ENCODE peak calls at places on chromosomes 6 and 20, in six cellular contexts. One of them, this sample, is unnamed.

GRCh38 chr20:37803476-37804307 is 99.2 kb upstream of the VSTM2L start:
- DNase-seq in HL-60: no peak
- DNase-seq in brain microvascular endothelial cell: no peak
- DNase-seq in activated T-cell treated with anti-CD3 and anti-CD28 coated beads for 1 hour: no peak
- DNase-seq in cerebellum: no peak
- DNase-seq in AG09309: no peak
- DNase-seq in this sample: peak

GRCh38 chr20:2086177-2086979 is 15.2 kb upstream of the STK35 start:
- DNase-seq in activated T-cell treated with anti-CD3 and anti-CD28 coated beads for 1 hour: no peak
- DNase-seq in cerebellum: no peak
- DNase-seq in HL-60: no peak
- DNase-seq in AG09309: no peak
- DNase-seq in brain microvascular endothelial cell: no peak
- DNase-seq in this sample: no peak

GRCh38 chr6:41013473-41014153 is 25.4 kb downstream of the UNC5CL start:
- DNase-seq in cerebellum: peak
- DNase-seq in AG09309: no peak
- DNase-seq in HL-60: no peak
- DNase-seq in brain microvascular endothelial cell: no peak
- DNase-seq in activated T-cell treated with anti-CD3 and anti-CD28 coated beads for 1 hour: no peak
- DNase-seq in this sample: no peak

GRCh38 chr6:38805682-38806081 is 90.6 kb downstream of the DNAH8 start:
- DNase-seq in brain microvascular endothelial cell: no peak
- DNase-seq in HL-60: no peak
- DNase-seq in activated T-cell treated with anti-CD3 and anti-CD28 coated beads for 1 hour: no peak
- DNase-seq in cerebellum: no peak
- DNase-seq in AG09309: no peak
- DNase-seq in this sample: no peak

GRCh38 chr6:28635547-28636158 is 110.0 kb downstream of the GPX5 start:
- DNase-seq in activated T-cell treated with anti-CD3 and anti-CD28 coated beads for 1 hour: no peak
- DNase-seq in HL-60: no peak
- DNase-seq in cerebellum: peak
- DNase-seq in brain microvascular endothelial cell: no peak
- DNase-seq in AG09309: no peak
- DNase-seq in this sample: no peak

GRCh38 chr20:63560333-63560805 is 6.4 kb downstream of the FNDC11 start:
- DNase-seq in brain microvascular endothelial cell: no peak
- DNase-seq in activated T-cell treated with anti-CD3 and anti-CD28 coated beads for 1 hour: no peak
- DNase-seq in AG09309: no peak
- DNase-seq in HL-60: no peak
- DNase-seq in cerebellum: no peak
- DNase-seq in this sample: no peak

GRCh38 chr6:15779726-15780125 is 116.9 kb upstream of the DTNBP1 start:
- DNase-seq in AG09309: no peak
- DNase-seq in HL-60: no peak
- DNase-seq in cerebellum: no peak
- DNase-seq in brain microvascular endothelial cell: no peak
- DNase-seq in activated T-cell treated with anti-CD3 and anti-CD28 coated beads for 1 hour: no peak
- DNase-seq in this sample: no peak

GRCh38 chr6:159691133-159691962 is 1.7 kb downstream of the SOD2 start:
- DNase-seq in AG09309: peak
- DNase-seq in cerebellum: peak
- DNase-seq in HL-60: peak
- DNase-seq in activated T-cell treated with anti-CD3 and anti-CD28 coated beads for 1 hour: no peak
- DNase-seq in brain microvascular endothelial cell: peak
- DNase-seq in this sample: peak

GRCh38 chr20:16544949-16545348 is 28.3 kb downstream of the KIF16B start:
- DNase-seq in cerebellum: no peak
- DNase-seq in brain microvascular endothelial cell: no peak
- DNase-seq in activated T-cell treated with anti-CD3 and anti-CD28 coated beads for 1 hour: no peak
- DNase-seq in AG09309: no peak
- DNase-seq in HL-60: no peak
- DNase-seq in this sample: no peak

GRCh38 chr20:1633535-1633934 is 13.7 kb upstream of the SIRPB1 start:
- DNase-seq in brain microvascular endothelial cell: no peak
- DNase-seq in AG09309: no peak
- DNase-seq in activated T-cell treated with anti-CD3 and anti-CD28 coated beads for 1 hour: no peak
- DNase-seq in HL-60: peak
- DNase-seq in cerebellum: no peak
- DNase-seq in this sample: peak

GRCh38 chr20:59390437-59390836 is 90.0 kb downstream of the EDN3 start:
- DNase-seq in AG09309: no peak
- DNase-seq in cerebellum: no peak
- DNase-seq in activated T-cell treated with anti-CD3 and anti-CD28 coated beads for 1 hour: no peak
- DNase-seq in brain microvascular endothelial cell: no peak
- DNase-seq in HL-60: no peak
- DNase-seq in this sample: no peak

GRCh38 chr6:14382381-14383236 is 265.0 kb downstream of the CD83 start:
- DNase-seq in cerebellum: no peak
- DNase-seq in AG09309: no peak
- DNase-seq in brain microvascular endothelial cell: no peak
- DNase-seq in activated T-cell treated with anti-CD3 and anti-CD28 coated beads for 1 hour: no peak
- DNase-seq in HL-60: no peak
- DNase-seq in this sample: no peak

GRCh38 chr20:51335329-51335841 is 207.1 kb downstream of the NFATC2 start:
- DNase-seq in HL-60: no peak
- DNase-seq in activated T-cell treated with anti-CD3 and anti-CD28 coated beads for 1 hour: no peak
- DNase-seq in brain microvascular endothelial cell: peak
- DNase-seq in cerebellum: no peak
- DNase-seq in AG09309: peak
- DNase-seq in this sample: no peak

GRCh38 chr6:32623693-32624092 is 13.5 kb upstream of the HLA-DQA1 start:
- DNase-seq in brain microvascular endothelial cell: no peak
- DNase-seq in AG09309: no peak
- DNase-seq in activated T-cell treated with anti-CD3 and anti-CD28 coated beads for 1 hour: no peak
- DNase-seq in HL-60: peak
- DNase-seq in cerebellum: no peak
- DNase-seq in this sample: no peak

This sample was measured in Ammon's horn.